ENCODE peak calls at places on chromosomes 4 and X, in four cellular contexts. E is colonic mucosa, P is right cardiac atrium, Q is lower lobe of right lung. N is an unnamed sample. For H3K4me1, the result is how much of the 10 kb centered on the place peaks cover.

GRCh38 chr4:181896609-181897008 is 346.6 kb upstream of the TENM3 start:
- DNase-seq in E (no peak), P (no peak), Q (no peak), N (peak)

GRCh38 chr4:48212165-48212564 is 57.5 kb downstream of the TEC start:
- DNase-seq in E (no peak), P (no peak), Q (no peak), N (no peak)

GRCh38 chr4:20043992-20044391 is 207.7 kb upstream of the SLIT2 start:
- DNase-seq in E (no peak), P (no peak), Q (no peak), N (no peak)

GRCh38 chr4:115360441-115360840 is 247.0 kb upstream of the NDST4 start:
- DNase-seq in E (no peak), P (no peak), Q (no peak), N (no peak)

GRCh38 chr4:88765729-88766128 is 68.1 kb upstream of the NAP1L5 start:
- DNase-seq in E (no peak), P (peak), Q (no peak), N (no peak)

GRCh38 chrX:39762266-39762841 is 335.4 kb downstream of the BCOR start:
- DNase-seq in E (no peak), P (no peak), Q (no peak), N (peak)

GRCh38 chrX:2819345-2820130 is 9.2 kb upstream of the GYG2 start:
- DNase-seq in E (peak), P (no peak), Q (no peak), N (peak)

GRCh38 chr4:181821039-181822004 is 421.9 kb upstream of the TENM3 start:
- DNase-seq in E (no peak), P (no peak), Q (no peak), N (peak)

GRCh38 chr4:38128478-38129451 is 168.6 kb downstream of the PTTG2 start:
- DNase-seq in E (peak), P (no peak), Q (no peak), N (peak)

GRCh38 chrX:22748093-22748999 is 251.4 kb upstream of the DDX53 start:
- DNase-seq in E (peak), P (peak), Q (no peak), N (peak)

GRCh38 chr4:159042097-159042605 is 60.7 kb upstream of the RAPGEF2 start:
- DNase-seq in E (peak), P (no peak), Q (no peak), N (no peak)

GRCh38 chrX:137432609-137433008 is 133.3 kb upstream of the ZIC3 start:
- DNase-seq in E (no peak), P (no peak), Q (no peak), N (peak)

GRCh38 chr4:123967360-123967759 is 570.8 kb downstream of the SPRY1 start:
- DNase-seq in E (no peak), P (no peak), Q (no peak), N (no peak)

GRCh38 chrX:94751611-94752010 is 1077.6 kb downstream of the FAM133A start:
- DNase-seq in E (no peak), P (no peak), Q (no peak), N (peak)

GRCh38 chr4:146095091-146095690 is 80.3 kb upstream of the LSM6 start:
- DNase-seq in E (peak), P (no peak), Q (no peak), N (peak)

GRCh38 chr4:98656443-98656842 is 2.0 kb downstream of the TSPAN5 start:
- DNase-seq in E (no peak), P (no peak), Q (no peak), N (no peak)

GRCh38 chr4:54658321-54659093 is 750 bp downstream of the KIT start:
- DNase-seq in E (peak), P (peak), Q (peak), N (peak)

GRCh38 chrX:17738002-17738713 is 865 bp downstream of the SCML1 start:
- DNase-seq in E (peak), P (peak), Q (peak), N (peak)

GRCh38 chr4:81030061-81030616 is 369 bp upstream of the BMP3 start:
- DNase-seq in E (no peak), P (no peak), Q (no peak), N (no peak)

DNA sequence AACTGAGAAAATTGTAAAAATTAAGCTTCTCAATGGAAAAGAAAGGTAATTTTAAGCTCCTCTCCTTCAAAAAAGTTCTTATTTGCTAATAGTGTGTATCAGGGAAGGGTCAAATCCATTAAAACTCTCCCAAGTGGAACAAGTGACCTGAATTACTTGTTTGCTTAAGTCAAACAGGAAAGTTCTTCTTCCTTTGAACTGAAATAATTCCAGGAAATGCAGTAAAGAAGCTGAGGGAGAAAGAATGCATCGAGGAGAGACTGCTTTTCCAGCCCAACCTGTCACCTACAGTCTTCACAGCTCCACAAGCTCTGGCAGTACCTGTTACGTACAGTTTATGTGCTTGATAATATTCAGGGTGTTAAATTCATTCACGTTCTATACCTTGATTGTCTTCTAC is 131.1 kb downstream of the KLHL8 start:
- DNase-seq in E (no peak), P (no peak), Q (no peak), N (no peak)
- H3K4me1 ChIP-seq in E (under half), P (under half), Q (half or more), N (under half)

GRCh38 chr4:169254546-169254983 is 16.2 kb downstream of the SH3RF1 start:
- DNase-seq in E (peak), P (no peak), Q (no peak), N (no peak)
- H3K4me1 ChIP-seq in E (under half), P (under half), Q (half or more), N (under half)

GRCh38 chr4:2958446-2958845 is 4.8 kb downstream of the NOP14 start:
- DNase-seq in E (no peak), P (no peak), Q (no peak), N (no peak)
- H3K4me1 ChIP-seq in E (under half), P (under half), Q (under half), N (under half)

GRCh38 chrX:148942754-148943153 is 442.3 kb downstream of the AFF2 start:
- DNase-seq in E (no peak), P (no peak), Q (no peak), N (no peak)

DNA sequence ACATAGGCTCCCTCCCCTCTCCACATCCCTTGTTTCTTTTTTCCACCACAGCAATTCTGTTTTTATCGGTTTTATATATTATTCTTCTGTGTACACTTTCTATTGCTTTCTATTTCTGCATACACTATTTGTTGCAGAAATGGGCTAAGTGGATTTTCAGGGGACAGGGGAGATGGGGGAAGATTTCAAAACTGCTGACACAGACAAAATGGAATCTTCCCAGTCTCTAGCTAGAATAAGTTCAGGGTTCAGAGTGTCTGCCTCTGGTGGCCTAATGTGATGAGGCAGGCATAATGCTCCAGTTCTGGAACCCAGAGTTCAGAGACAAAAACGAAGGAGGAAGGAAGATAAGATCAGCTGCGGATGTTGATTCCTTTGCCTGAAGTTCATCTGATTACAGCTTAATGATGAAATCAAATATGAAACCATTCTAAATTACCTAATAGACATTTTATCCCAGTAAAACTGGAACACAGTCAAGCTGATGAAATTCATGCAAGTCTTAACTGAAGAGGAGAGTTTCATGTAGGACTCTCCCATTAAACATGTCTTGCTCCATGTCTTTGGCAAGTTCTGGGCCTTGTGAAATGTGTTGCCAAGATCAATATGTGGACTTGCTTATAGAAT is 447.1 kb downstream of the AFF2 start:
- DNase-seq in E (no peak), P (no peak), Q (no peak), N (no peak)
- H3K4me1 ChIP-seq in E (under half), P (under half), Q (under half), N (under half)

N was measured in SJCRH30.